ENCODE peak calls at places on chromosomes 3 and 15, in eight cellular contexts. G, A, U, B, F, N, S and O are unnamed samples.

GRCh38 chr15:83275412-83275811 is 9.1 kb downstream of the BNC1 start:
- DNase-seq in G (no peak), A (no peak), U (no peak), B (no peak), F (no peak), N (no peak), S (peak), O (no peak)

GRCh38 chr3:147572970-147573340 is 163.8 kb downstream of the ZIC1 start:
- DNase-seq in G (no peak), A (no peak), U (no peak), B (no peak), F (no peak), N (no peak), S (peak), O (no peak)

GRCh38 chr3:127072221-127072771 is 89.4 kb downstream of the PLXNA1 start:
- DNase-seq in G (no peak), A (no peak), U (peak), B (no peak), F (no peak), N (no peak), S (no peak), O (no peak)

GRCh38 chr3:127477396-127477795 is 113.1 kb downstream of the TPRA1 start:
- DNase-seq in G (no peak), A (no peak), U (no peak), B (no peak), F (no peak), N (no peak), S (no peak), O (no peak)

GRCh38 chr3:186760141-186760813 is 23.1 kb upstream of the EIF4A2 start:
- DNase-seq in G (no peak), A (no peak), U (no peak), B (no peak), F (no peak), N (no peak), S (no peak), O (no peak)

GRCh38 chr15:42359990-42360389 is 689 bp downstream of the CAPN3 start:
- DNase-seq in G (no peak), A (no peak), U (no peak), B (no peak), F (no peak), N (no peak), S (no peak), O (no peak)

GRCh38 chr3:183114779-183115178 is 15.5 kb upstream of the MCCC1 start:
- DNase-seq in G (no peak), A (no peak), U (no peak), B (no peak), F (no peak), N (no peak), S (no peak), O (no peak)

GRCh38 chr3:192817053-192817452 is 89.7 kb upstream of the FGF12 start:
- DNase-seq in G (no peak), A (no peak), U (no peak), B (no peak), F (no peak), N (no peak), S (peak), O (no peak)

GRCh38 chr15:82314769-82315518 is 34.3 kb downstream of the GOLGA6L10 start:
- DNase-seq in G (no peak), A (no peak), U (no peak), B (no peak), F (no peak), N (no peak), S (no peak), O (no peak)

GRCh38 chr3:79822076-79822475 is 54.3 kb upstream of the ROBO1 start:
- DNase-seq in G (no peak), A (no peak), U (no peak), B (no peak), F (no peak), N (no peak), S (no peak), O (no peak)

GRCh38 chr3:17518189-17519059 is 224.0 kb downstream of the TBC1D5 start:
- DNase-seq in G (no peak), A (no peak), U (peak), B (no peak), F (no peak), N (no peak), S (no peak), O (no peak)

GRCh38 chr3:183114374-183114773 is 15.1 kb upstream of the MCCC1 start:
- DNase-seq in G (no peak), A (peak), U (no peak), B (no peak), F (no peak), N (no peak), S (no peak), O (no peak)